ENCODE peak calls at places on chromosomes 7 and 10, in ten cellular contexts. One of them, this sample, is unnamed. For H3K4me1, the result is how much of the 10 kb centered on the place peaks cover.

GRCh38 chr10:9825491-9826018 is 1192.1 kb upstream of the CELF2 start:
- ATAC-seq in IMR-90: peak
- ATAC-seq in HCT116: no peak
- ATAC-seq in HepG2: no peak
- ATAC-seq in GM12878: peak
- ATAC-seq in heart left ventricle: no peak
- ATAC-seq in gastrocnemius medialis: no peak
- ATAC-seq in body of pancreas: peak
- ATAC-seq in A549: no peak
- ATAC-seq in right lobe of liver: no peak
- ATAC-seq in this sample: no peak

GRCh38 chr10:71641986-71642385 is 77.6 kb downstream of the C10orf105 start:
- ATAC-seq in IMR-90: no peak
- ATAC-seq in HCT116: no peak
- ATAC-seq in HepG2: no peak
- ATAC-seq in GM12878: no peak
- ATAC-seq in heart left ventricle: no peak
- ATAC-seq in gastrocnemius medialis: no peak
- ATAC-seq in body of pancreas: no peak
- ATAC-seq in A549: no peak
- ATAC-seq in right lobe of liver: no peak
- ATAC-seq in this sample: no peak

GRCh38 chr7:155844019-155844453 is 31.8 kb upstream of the SHH start:
- ATAC-seq in IMR-90: no peak
- ATAC-seq in HCT116: no peak
- ATAC-seq in HepG2: peak
- ATAC-seq in GM12878: no peak
- ATAC-seq in heart left ventricle: no peak
- ATAC-seq in gastrocnemius medialis: no peak
- ATAC-seq in body of pancreas: peak
- ATAC-seq in A549: peak
- ATAC-seq in right lobe of liver: peak
- ATAC-seq in this sample: no peak

GRCh38 chr10:30786131-30786530 is 156.6 kb upstream of the LYZL2 start:
- ATAC-seq in IMR-90: no peak
- ATAC-seq in HCT116: no peak
- ATAC-seq in HepG2: no peak
- ATAC-seq in GM12878: no peak
- ATAC-seq in heart left ventricle: no peak
- ATAC-seq in gastrocnemius medialis: no peak
- ATAC-seq in body of pancreas: no peak
- ATAC-seq in A549: no peak
- ATAC-seq in right lobe of liver: no peak
- ATAC-seq in this sample: no peak

GRCh38 chr7:55056577-55057480 is 38.0 kb downstream of the EGFR start:
- ATAC-seq in IMR-90: no peak
- ATAC-seq in HCT116: no peak
- ATAC-seq in HepG2: peak
- ATAC-seq in GM12878: no peak
- ATAC-seq in heart left ventricle: peak
- ATAC-seq in gastrocnemius medialis: peak
- ATAC-seq in body of pancreas: no peak
- ATAC-seq in A549: peak
- ATAC-seq in right lobe of liver: peak
- ATAC-seq in this sample: peak

GRCh38 chr7:74023037-74023436 is 4.9 kb upstream of the ELN start:
- ATAC-seq in IMR-90: peak
- ATAC-seq in HCT116: peak
- ATAC-seq in HepG2: peak
- ATAC-seq in GM12878: no peak
- ATAC-seq in heart left ventricle: peak
- ATAC-seq in gastrocnemius medialis: peak
- ATAC-seq in body of pancreas: no peak
- ATAC-seq in A549: peak
- ATAC-seq in right lobe of liver: peak
- ATAC-seq in this sample: peak

GRCh38 chr10:120970595-120971529 is 119.7 kb downstream of the WDR11 start:
- ATAC-seq in IMR-90: no peak
- ATAC-seq in HCT116: no peak
- ATAC-seq in HepG2: no peak
- ATAC-seq in GM12878: no peak
- ATAC-seq in heart left ventricle: no peak
- ATAC-seq in gastrocnemius medialis: no peak
- ATAC-seq in body of pancreas: peak
- ATAC-seq in A549: no peak
- ATAC-seq in right lobe of liver: no peak
- ATAC-seq in this sample: no peak

GRCh38 chr10:121157998-121158397 is 306.8 kb downstream of the WDR11 start:
- ATAC-seq in IMR-90: no peak
- ATAC-seq in HCT116: no peak
- ATAC-seq in HepG2: no peak
- ATAC-seq in GM12878: no peak
- ATAC-seq in heart left ventricle: peak
- ATAC-seq in gastrocnemius medialis: no peak
- ATAC-seq in body of pancreas: no peak
- ATAC-seq in A549: no peak
- ATAC-seq in right lobe of liver: peak
- ATAC-seq in this sample: no peak

GRCh38 chr10:71045188-71045841 is 156.9 kb upstream of the PCBD1 start:
- ATAC-seq in IMR-90: no peak
- ATAC-seq in HCT116: no peak
- ATAC-seq in HepG2: no peak
- ATAC-seq in GM12878: peak
- ATAC-seq in heart left ventricle: no peak
- ATAC-seq in gastrocnemius medialis: no peak
- ATAC-seq in body of pancreas: no peak
- ATAC-seq in A549: no peak
- ATAC-seq in right lobe of liver: peak
- ATAC-seq in this sample: no peak

DNA sequence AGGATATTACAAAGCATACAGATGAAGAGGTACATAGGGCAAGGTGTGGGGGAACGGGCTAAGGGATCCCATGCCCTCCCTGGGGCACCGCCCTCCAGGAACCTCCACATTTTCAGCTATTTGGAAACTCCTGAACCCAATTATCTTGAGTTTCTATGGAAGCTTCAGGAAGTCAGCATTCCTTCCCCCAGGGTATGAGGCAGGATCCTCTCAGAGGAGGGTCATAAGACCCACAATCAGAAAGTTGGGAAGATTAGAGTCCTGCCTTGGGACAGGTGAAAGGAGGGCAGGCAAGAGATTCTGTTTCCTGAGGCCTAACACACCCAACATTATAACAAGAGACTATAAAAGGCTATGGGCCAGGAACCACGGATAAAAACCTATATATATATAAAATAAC is 98.0 kb downstream of the RALA start:
- ATAC-seq in IMR-90: no peak
- ATAC-seq in HCT116: no peak
- ATAC-seq in HepG2: no peak
- ATAC-seq in GM12878: no peak
- ATAC-seq in heart left ventricle: no peak
- ATAC-seq in gastrocnemius medialis: no peak
- ATAC-seq in body of pancreas: no peak
- ATAC-seq in A549: no peak
- ATAC-seq in right lobe of liver: no peak
- ATAC-seq in this sample: no peak
- H3K4me1 ChIP-seq in IMR-90: under half
- H3K4me1 ChIP-seq in HCT116: under half
- H3K4me1 ChIP-seq in HepG2: under half
- H3K4me1 ChIP-seq in GM12878: under half
- H3K4me1 ChIP-seq in heart left ventricle: under half
- H3K4me1 ChIP-seq in gastrocnemius medialis: under half
- H3K4me1 ChIP-seq in body of pancreas: under half
- H3K4me1 ChIP-seq in A549: under half
- H3K4me1 ChIP-seq in right lobe of liver: under half
- H3K4me1 ChIP-seq in this sample: under half

DNA sequence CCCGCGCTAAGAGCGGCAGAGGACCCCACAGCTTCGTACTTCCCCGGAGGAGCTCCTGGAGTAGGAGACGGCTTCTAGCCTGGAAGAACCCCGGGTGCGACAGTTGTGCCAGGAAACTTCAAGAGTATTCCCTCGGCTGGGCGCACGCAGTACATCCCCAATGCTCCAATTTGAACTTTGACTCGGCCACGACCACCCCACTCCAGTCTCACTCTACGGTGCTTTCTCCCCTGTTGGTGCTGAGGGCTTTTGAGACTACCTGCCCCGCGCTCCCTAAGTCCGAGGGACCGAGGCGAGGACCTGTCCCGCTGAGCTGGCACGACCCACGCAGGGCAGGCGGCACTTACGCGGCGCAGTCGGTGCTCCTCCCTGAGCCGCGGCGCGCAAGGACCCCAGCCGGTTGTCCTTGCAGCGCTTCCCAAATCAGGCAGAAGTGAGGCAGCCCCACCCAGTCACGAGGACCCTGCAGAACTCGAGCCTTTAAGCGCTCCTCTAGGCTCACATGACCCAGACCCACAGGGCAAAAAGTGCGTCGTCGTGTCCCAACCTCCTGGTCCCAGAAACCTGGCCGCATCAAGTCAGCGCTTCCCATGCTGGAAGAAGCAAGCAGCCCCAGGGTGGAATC is at the start of gene CPVL:
- ATAC-seq in IMR-90: no peak
- ATAC-seq in HCT116: peak
- ATAC-seq in HepG2: peak
- ATAC-seq in GM12878: no peak
- ATAC-seq in heart left ventricle: peak
- ATAC-seq in gastrocnemius medialis: peak
- ATAC-seq in body of pancreas: peak
- ATAC-seq in A549: no peak
- ATAC-seq in right lobe of liver: peak
- ATAC-seq in this sample: peak
- TF ChIP-seq POLR2A in IMR-90: no peak
- TF ChIP-seq POLR2A in HCT116: no peak
- TF ChIP-seq POLR2A in HepG2: peak
- TF ChIP-seq POLR2A in GM12878: peak
- TF ChIP-seq POLR2A in heart left ventricle: peak
- TF ChIP-seq POLR2A in gastrocnemius medialis: peak
- TF ChIP-seq POLR2A in body of pancreas: no peak
- TF ChIP-seq POLR2A in A549: no peak
- TF ChIP-seq POLR2A in right lobe of liver: peak
- TF ChIP-seq POLR2A in this sample: peak

DNA sequence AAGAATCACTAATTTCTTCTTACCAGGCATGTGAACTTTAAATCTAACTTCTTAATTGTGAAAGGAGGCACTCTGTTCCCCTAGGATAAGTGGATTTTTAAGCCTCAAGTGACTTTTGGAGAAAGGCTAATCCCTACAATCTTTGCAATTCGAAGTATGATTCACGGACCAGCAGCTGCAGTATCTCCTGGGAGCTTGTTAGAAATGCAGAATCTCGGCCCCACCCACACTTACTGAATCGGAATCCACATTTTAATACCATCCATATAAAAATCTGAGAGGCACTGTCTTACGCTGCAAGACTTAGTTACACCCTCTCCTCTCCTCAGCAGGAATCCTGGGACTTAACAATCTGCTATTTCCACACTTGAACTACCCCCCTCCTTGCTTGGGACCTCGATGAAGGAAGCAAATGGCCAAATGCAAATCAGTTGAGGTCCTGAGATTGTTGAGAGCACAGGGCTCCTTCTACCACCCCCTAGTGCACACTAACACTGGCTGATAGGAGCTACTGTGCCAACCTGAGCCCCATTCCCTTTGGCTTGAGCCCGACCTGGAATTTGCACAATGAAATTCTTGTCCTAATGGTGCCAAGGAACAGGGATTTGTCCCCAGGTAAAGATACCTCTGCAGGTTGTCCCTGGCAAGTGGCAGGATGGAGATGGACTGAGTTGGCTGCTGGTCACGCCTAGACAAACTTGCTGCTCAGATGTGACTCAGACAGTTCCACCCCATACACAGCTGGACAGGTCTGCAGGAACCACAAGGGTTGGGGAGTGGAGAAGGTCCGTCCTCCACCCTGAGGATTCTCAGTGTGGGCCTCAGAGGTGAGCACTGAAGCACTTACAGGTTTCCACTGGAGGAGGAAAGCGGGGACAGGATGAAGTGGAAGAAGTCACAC is 20.8 kb downstream of the ITPRIP start:
- ATAC-seq in IMR-90: peak
- ATAC-seq in HCT116: peak
- ATAC-seq in HepG2: no peak
- ATAC-seq in GM12878: peak
- ATAC-seq in heart left ventricle: peak
- ATAC-seq in gastrocnemius medialis: peak
- ATAC-seq in body of pancreas: peak
- ATAC-seq in A549: peak
- ATAC-seq in right lobe of liver: no peak
- ATAC-seq in this sample: peak
- TF ChIP-seq CTCF in IMR-90: peak
- TF ChIP-seq CTCF in HCT116: no peak
- TF ChIP-seq CTCF in HepG2: no peak
- TF ChIP-seq CTCF in GM12878: peak
- TF ChIP-seq CTCF in heart left ventricle: no peak
- TF ChIP-seq CTCF in gastrocnemius medialis: no peak
- TF ChIP-seq CTCF in body of pancreas: no peak
- TF ChIP-seq CTCF in A549: no peak
- TF ChIP-seq CTCF in right lobe of liver: no peak
- TF ChIP-seq CTCF in this sample: no peak

GRCh38 chr7:45407730-45408406 is 166.3 kb upstream of the ADCY1 start:
- ATAC-seq in IMR-90: no peak
- ATAC-seq in HCT116: peak
- ATAC-seq in HepG2: no peak
- ATAC-seq in GM12878: no peak
- ATAC-seq in heart left ventricle: no peak
- ATAC-seq in gastrocnemius medialis: no peak
- ATAC-seq in body of pancreas: no peak
- ATAC-seq in A549: no peak
- ATAC-seq in right lobe of liver: no peak
- ATAC-seq in this sample: no peak
- H3K4me1 ChIP-seq in IMR-90: under half
- H3K4me1 ChIP-seq in HCT116: under half
- H3K4me1 ChIP-seq in HepG2: under half
- H3K4me1 ChIP-seq in GM12878: under half
- H3K4me1 ChIP-seq in heart left ventricle: under half
- H3K4me1 ChIP-seq in gastrocnemius medialis: under half
- H3K4me1 ChIP-seq in body of pancreas: under half
- H3K4me1 ChIP-seq in A549: under half
- H3K4me1 ChIP-seq in right lobe of liver: under half
- H3K4me1 ChIP-seq in this sample: under half

GRCh38 chr10:3785849-3786290 is 861 bp upstream of the KLF6 start:
- ATAC-seq in IMR-90: peak
- ATAC-seq in HCT116: peak
- ATAC-seq in HepG2: peak
- ATAC-seq in GM12878: no peak
- ATAC-seq in heart left ventricle: peak
- ATAC-seq in gastrocnemius medialis: no peak
- ATAC-seq in body of pancreas: no peak
- ATAC-seq in A549: peak
- ATAC-seq in right lobe of liver: peak
- ATAC-seq in this sample: no peak
- TF ChIP-seq POLR2A in IMR-90: peak
- TF ChIP-seq POLR2A in HCT116: peak
- TF ChIP-seq POLR2A in HepG2: no peak
- TF ChIP-seq POLR2A in GM12878: peak
- TF ChIP-seq POLR2A in heart left ventricle: no peak
- TF ChIP-seq POLR2A in gastrocnemius medialis: no peak
- TF ChIP-seq POLR2A in body of pancreas: peak
- TF ChIP-seq POLR2A in A549: no peak
- TF ChIP-seq POLR2A in right lobe of liver: no peak
- TF ChIP-seq POLR2A in this sample: no peak

GRCh38 chr10:14302035-14302434 is 28.7 kb downstream of the FRMD4A start:
- ATAC-seq in IMR-90: peak
- ATAC-seq in HCT116: no peak
- ATAC-seq in HepG2: no peak
- ATAC-seq in GM12878: no peak
- ATAC-seq in heart left ventricle: no peak
- ATAC-seq in gastrocnemius medialis: no peak
- ATAC-seq in body of pancreas: no peak
- ATAC-seq in A549: peak
- ATAC-seq in right lobe of liver: no peak
- ATAC-seq in this sample: no peak
- TF ChIP-seq CTCF in IMR-90: peak
- TF ChIP-seq CTCF in HCT116: peak
- TF ChIP-seq CTCF in HepG2: no peak
- TF ChIP-seq CTCF in GM12878: peak
- TF ChIP-seq CTCF in heart left ventricle: no peak
- TF ChIP-seq CTCF in gastrocnemius medialis: no peak
- TF ChIP-seq CTCF in body of pancreas: peak
- TF ChIP-seq CTCF in A549: no peak
- TF ChIP-seq CTCF in right lobe of liver: peak
- TF ChIP-seq CTCF in this sample: no peak